ENCODE peak calls at places on chromosomes 12 and 14, in seven cellular contexts. I, T, A, F, Y, C and M are unnamed samples. For H3K4me1, the result is how much of the 10 kb centered on the place peaks cover.

GRCh38 chr12:64582111-64582510 is 28.2 kb upstream of the RASSF3 start:
- DNase-seq in C (no peak), F (no peak), A (no peak), I (no peak), Y (no peak), T (no peak), M (no peak)

GRCh38 chr14:100546051-100546443 is 41.2 kb downstream of the BEGAIN start:
- DNase-seq in A (no peak), T (no peak), Y (no peak), F (no peak), C (no peak), I (no peak), M (peak)

GRCh38 chr12:46456356-46457334 is 84.1 kb upstream of the SLC38A2 start:
- DNase-seq in A (no peak), I (no peak), F (no peak), Y (no peak), T (no peak), C (peak), M (no peak)

GRCh38 chr12:97026901-97027300 is 119.8 kb downstream of the NEDD1 start:
- DNase-seq in A (no peak), I (no peak), T (no peak), C (no peak), Y (no peak), F (no peak), M (no peak)

GRCh38 chr12:76611533-76611932 is 52.0 kb upstream of the OSBPL8 start:
- DNase-seq in I (no peak), Y (no peak), C (peak), T (no peak), A (no peak), F (no peak), M (no peak)

GRCh38 chr14:96917442-96917963 is 120.3 kb downstream of the VRK1 start:
- DNase-seq in C (no peak), F (no peak), A (no peak), I (no peak), Y (no peak), T (no peak), M (no peak)

GRCh38 chr12:53336137-53336785 is at the start of gene SP7:
- DNase-seq in Y (no peak), C (no peak), F (no peak), A (no peak), T (no peak), I (no peak), M (no peak)

GRCh38 chr14:50821471-50822464 is 9.2 kb downstream of the NIN start:
- DNase-seq in A (no peak), T (no peak), Y (peak), C (no peak), I (peak), F (peak), M (peak)

GRCh38 chr14:99260116-99260515 is 11.9 kb downstream of the BCL11B start:
- DNase-seq in F (no peak), A (no peak), C (no peak), Y (no peak), T (no peak), I (no peak), M (peak)

GRCh38 chr12:19299765-19300164 is 139.5 kb upstream of the AEBP2 start:
- DNase-seq in I (no peak), Y (no peak), T (no peak), C (peak), F (no peak), A (no peak), M (no peak)

GRCh38 chr14:28240909-28241308 is 525.7 kb upstream of the FOXG1 start:
- DNase-seq in F (no peak), A (no peak), C (no peak), I (no peak), T (no peak), Y (no peak), M (no peak)

GRCh38 chr14:78251308-78251707 is 81.1 kb downstream of the NRXN3 start:
- DNase-seq in C (no peak), A (no peak), F (no peak), Y (no peak), I (no peak), T (no peak), M (no peak)

GRCh38 chr14:68658029-68658509 is 134.8 kb downstream of the ZFP36L1 start:
- DNase-seq in I (no peak), C (no peak), F (no peak), Y (no peak), A (no peak), T (no peak), M (no peak)

GRCh38 chr14:68656452-68656851 is 136.4 kb downstream of the ZFP36L1 start:
- DNase-seq in T (no peak), I (no peak), A (no peak), Y (no peak), F (no peak), C (no peak), M (no peak)

GRCh38 chr14:68655961-68656360 is 136.9 kb downstream of the ZFP36L1 start:
- DNase-seq in I (no peak), A (no peak), Y (no peak), T (no peak), F (no peak), C (no peak), M (no peak)

GRCh38 chr14:68659021-68659931 is 133.6 kb downstream of the ZFP36L1 start:
- DNase-seq in I (no peak), T (no peak), Y (no peak), F (no peak), C (peak), A (peak), M (no peak)

GRCh38 chr14:68657300-68658028 is 135.4 kb downstream of the ZFP36L1 start:
- DNase-seq in I (no peak), C (no peak), Y (no peak), F (no peak), A (no peak), T (no peak), M (no peak)
- H3K4me1 ChIP-seq in I (under half), C (under half), Y (under half), F (under half), A (under half), T (under half), M (under half)

GRCh38 chr12:113247123-113248045 is 26.1 kb downstream of the TPCN1 start:
- DNase-seq in F (no peak), C (peak), A (peak), T (peak), I (no peak), Y (no peak), M (no peak)
- H3K4me1 ChIP-seq in F (under half), C (under half), A (under half), T (under half), I (under half), Y (under half), M (under half)

DNA sequence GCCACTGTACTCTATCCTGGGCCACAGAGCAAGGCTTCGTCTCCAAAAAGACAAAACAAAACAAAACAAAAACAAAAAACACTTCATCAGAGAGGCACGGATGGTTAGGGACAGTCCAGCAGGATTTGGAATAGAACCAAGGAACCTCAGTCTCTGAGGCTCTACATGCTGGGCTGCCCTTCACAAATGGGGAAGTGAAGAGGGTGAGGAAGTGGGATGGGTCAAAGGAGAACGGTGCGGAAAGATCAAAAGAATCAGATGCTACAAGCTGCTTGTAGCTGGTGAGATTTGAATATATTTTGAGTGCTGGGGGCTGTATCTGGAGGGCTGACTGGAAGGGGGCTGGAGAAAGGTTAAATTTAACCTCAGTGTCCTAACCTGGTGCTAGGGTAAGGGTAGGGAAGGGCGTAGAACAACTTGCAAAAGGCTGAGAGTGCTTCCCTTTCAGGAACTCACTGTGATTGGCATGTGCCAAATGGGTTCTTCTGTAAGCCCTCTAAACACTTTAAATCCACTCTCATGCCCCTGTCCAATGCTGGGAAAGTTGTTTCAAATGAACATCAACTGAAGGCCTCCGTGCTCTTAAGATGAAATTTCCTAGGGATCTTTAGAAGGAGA is 4.6 kb downstream of the FOXJ2 start:
- DNase-seq in I (no peak), T (no peak), F (no peak), C (no peak), A (no peak), Y (no peak), M (no peak)
- H3K4me1 ChIP-seq in I (half or more), T (under half), F (half or more), C (under half), A (under half), Y (under half), M (half or more)

DNA sequence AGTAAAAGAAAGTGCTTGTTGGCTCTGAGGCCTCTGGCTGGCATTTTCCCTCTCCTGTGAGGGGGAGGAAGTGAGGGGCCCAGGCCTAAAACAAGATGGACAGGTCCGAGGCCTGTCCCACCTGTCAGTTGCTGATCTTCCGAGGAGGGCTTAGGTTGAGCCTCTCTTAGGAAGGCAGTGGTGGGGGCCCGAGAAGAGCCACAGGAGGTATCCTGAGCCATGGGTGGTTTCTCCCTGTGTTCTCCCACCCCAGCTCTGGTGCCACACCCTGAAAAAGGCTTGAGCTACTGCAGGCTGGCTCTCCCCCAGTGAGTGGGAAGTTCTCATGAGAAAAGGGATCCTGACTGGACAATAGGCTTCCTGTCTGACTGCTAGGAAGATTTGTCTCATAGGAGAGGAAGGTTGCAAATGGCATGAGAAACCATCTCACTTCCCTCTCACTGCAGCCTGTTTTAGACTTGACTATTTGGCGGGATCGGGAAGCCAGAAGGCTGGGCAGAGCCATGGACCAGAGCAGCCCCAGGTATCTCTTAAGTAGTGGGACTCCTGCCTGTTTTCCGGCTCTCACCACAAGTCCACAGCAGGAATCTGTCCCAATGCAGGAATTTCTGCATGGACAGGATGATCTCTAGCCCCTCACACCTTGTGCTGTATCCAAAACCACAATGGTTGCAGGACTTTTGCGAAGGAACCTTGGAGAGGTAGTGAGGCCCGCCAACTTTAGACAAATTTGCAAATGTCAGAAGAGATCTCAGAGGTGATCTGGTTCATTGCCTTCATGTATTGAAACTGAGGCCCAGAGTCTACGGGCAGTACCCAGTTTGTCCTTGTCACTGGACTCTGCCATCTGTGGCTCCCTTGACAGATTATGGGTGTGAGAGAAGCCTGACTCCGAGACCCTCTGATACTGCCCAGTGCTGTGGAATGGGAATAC is 71.9 kb upstream of the SRSF5 start:
- DNase-seq in A (peak), F (no peak), C (peak), T (no peak), Y (no peak), I (no peak), M (no peak)
- H3K4me1 ChIP-seq in A (under half), F (under half), C (under half), T (under half), Y (half or more), I (under half), M (half or more)

GRCh38 chr12:10365716-10366433 is 24.0 kb downstream of the KLRK1 start:
- DNase-seq in Y (no peak), C (peak), T (no peak), I (no peak), A (peak), F (no peak), M (no peak)
- H3K4me1 ChIP-seq in Y (under half), C (under half), T (under half), I (half or more), A (under half), F (under half), M (under half)

DNA sequence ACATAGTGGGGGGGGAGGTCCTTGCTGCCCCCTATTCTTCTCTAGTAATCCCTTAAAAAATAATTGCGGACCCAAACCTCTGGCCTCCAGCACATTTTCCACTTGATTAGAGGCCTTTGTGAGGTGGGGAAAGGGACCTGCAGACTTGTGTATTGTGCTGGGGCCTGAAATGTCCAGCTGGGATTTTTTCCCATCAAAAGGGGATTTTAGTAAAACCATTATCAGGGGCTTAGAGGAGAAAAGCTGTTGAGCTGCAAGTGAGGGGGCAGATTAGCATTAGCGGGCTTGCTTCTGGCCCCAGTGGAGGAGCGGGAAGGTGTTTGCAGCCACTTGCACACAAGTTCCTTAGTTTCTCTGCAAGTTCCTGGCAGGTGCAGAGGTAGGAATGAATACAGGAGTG is 13.9 kb downstream of the FBXL14 start:
- DNase-seq in C (no peak), T (no peak), I (no peak), Y (no peak), A (no peak), F (no peak), M (no peak)
- H3K4me1 ChIP-seq in C (under half), T (under half), I (under half), Y (under half), A (under half), F (under half), M (under half)

DNA sequence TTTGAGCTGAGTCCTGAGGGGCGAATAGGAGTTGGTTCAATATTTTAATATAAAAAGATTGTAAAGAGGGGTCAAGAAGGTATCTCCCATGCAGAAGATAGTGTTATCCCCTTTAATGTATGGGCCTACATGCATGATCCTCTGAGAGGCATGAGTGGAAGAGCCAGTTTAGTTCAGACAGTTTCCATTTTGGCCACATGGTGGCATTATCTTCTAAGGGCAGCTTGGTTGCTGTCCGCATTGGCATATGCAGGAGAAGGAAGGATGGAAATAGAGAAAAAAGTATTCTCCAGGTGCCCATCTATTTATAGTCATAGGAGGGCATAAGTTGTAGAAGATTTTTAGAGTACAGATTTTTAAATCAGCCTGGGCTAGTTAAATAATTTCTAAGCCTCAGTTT is 5.4 kb downstream of the SAMD4A start:
- DNase-seq in I (no peak), Y (no peak), C (no peak), T (no peak), A (peak), F (no peak), M (peak)
- H3K4me1 ChIP-seq in I (under half), Y (under half), C (under half), T (under half), A (under half), F (under half), M (under half)

GRCh38 chr14:104966261-104967143 is 11.7 kb downstream of the AHNAK2 start:
- DNase-seq in T (no peak), A (no peak), I (no peak), F (no peak), C (no peak), Y (no peak), M (no peak)
- H3K4me1 ChIP-seq in T (under half), A (half or more), I (under half), F (under half), C (under half), Y (under half), M (under half)

GRCh38 chr14:20580242-20580641 is 7.6 kb downstream of the RNASE11 start:
- DNase-seq in I (no peak), T (no peak), F (no peak), Y (no peak), A (no peak), C (no peak), M (no peak)

GRCh38 chr14:20578784-20579502 is 8.9 kb downstream of the RNASE11 start:
- DNase-seq in I (no peak), A (no peak), C (no peak), Y (no peak), F (no peak), T (no peak), M (no peak)

GRCh38 chr14:20583908-20584307 is 3.9 kb downstream of the RNASE11 start:
- DNase-seq in I (no peak), Y (no peak), T (no peak), A (no peak), F (no peak), C (no peak), M (no peak)

GRCh38 chr14:20587489-20588154 is at the start of gene RNASE11:
- DNase-seq in I (no peak), C (no peak), A (no peak), Y (no peak), T (no peak), F (no peak), M (no peak)

GRCh38 chr14:20583142-20583541 is 4.7 kb downstream of the RNASE11 start:
- DNase-seq in F (no peak), C (no peak), Y (no peak), A (no peak), T (no peak), I (no peak), M (no peak)
- H3K4me1 ChIP-seq in F (under half), C (under half), Y (under half), A (under half), T (under half), I (under half), M (under half)

GRCh38 chr12:89161553-89161952 is 190.7 kb downstream of the DUSP6 start:
- DNase-seq in I (no peak), A (no peak), T (no peak), Y (no peak), C (no peak), F (no peak), M (no peak)

GRCh38 chr12:89160716-89161123 is 191.6 kb downstream of the DUSP6 start:
- DNase-seq in A (peak), Y (peak), T (peak), I (no peak), F (no peak), C (peak), M (no peak)

GRCh38 chr12:89162704-89163261 is 189.5 kb downstream of the DUSP6 start:
- DNase-seq in F (no peak), C (peak), T (peak), A (peak), I (no peak), Y (peak), M (no peak)

GRCh38 chr12:89166525-89166934 is 185.8 kb downstream of the DUSP6 start:
- DNase-seq in Y (no peak), C (peak), I (no peak), F (no peak), T (no peak), A (peak), M (no peak)

GRCh38 chr12:89163918-89164317 is 188.4 kb downstream of the DUSP6 start:
- DNase-seq in I (no peak), F (no peak), Y (no peak), T (no peak), A (peak), C (no peak), M (no peak)
- H3K4me1 ChIP-seq in I (under half), F (under half), Y (under half), T (under half), A (half or more), C (under half), M (under half)